ENCODE peak calls at places on chromosome 5, in six cellular contexts. N is sigmoid colon; O is stimulated activated naive CD8-positive, alpha-beta T cell treated with anti-CD3 and anti-CD28 coated beads, Interleukin-15, Interleukin-2, amounts not matched to agents 100 U/mL and 50 U/mL, for 24 hours; U is CD8-positive, alpha-beta memory T cell; E is amniotic stem cell; W is stimulated activated CD4-positive, alpha-beta T cell treated with anti-CD3 and anti-CD28 coated beads, Interleukin-1b, Interleukin-23, amount 100 ng/mL, for 1 hour. S is an unnamed sample.

GRCh38 chr5:64594601-64595518 is 89.0 kb downstream of the RGS7BP start:
- DNase-seq in N (no peak), O (no peak), U (no peak), E (no peak), W (no peak), S (no peak)

GRCh38 chr5:148107608-148108007 is 43.8 kb downstream of the SPINK5 start:
- DNase-seq in N (no peak), O (no peak), U (no peak), E (no peak), W (no peak), S (no peak)

GRCh38 chr5:83011990-83012389 is 65.2 kb downstream of the TMEM167A start:
- DNase-seq in N (no peak), O (no peak), U (no peak), E (no peak), W (no peak), S (no peak)

GRCh38 chr5:72074238-72074637 is 33.0 kb upstream of the MAP1B start:
- DNase-seq in N (no peak), O (no peak), U (no peak), E (no peak), W (no peak), S (no peak)

GRCh38 chr5:117013280-117013877 is 438.8 kb upstream of the SEMA6A start:
- DNase-seq in N (no peak), O (no peak), U (no peak), E (no peak), W (no peak), S (no peak)

GRCh38 chr5:452856-453710 is 10.1 kb downstream of the EXOC3 start:
- DNase-seq in N (peak), O (no peak), U (no peak), E (no peak), W (no peak), S (no peak)

GRCh38 chr5:14057289-14057688 is 85.9 kb upstream of the TRIO start:
- DNase-seq in N (no peak), O (no peak), U (no peak), E (no peak), W (no peak), S (no peak)

GRCh38 chr5:135208555-135209494 is 174.8 kb upstream of the PITX1 start:
- DNase-seq in N (peak), O (no peak), U (no peak), E (peak), W (no peak), S (no peak)

GRCh38 chr5:128799945-128800344 is 165.3 kb upstream of the SLC27A6 start:
- DNase-seq in N (no peak), O (no peak), U (no peak), E (no peak), W (no peak), S (no peak)

GRCh38 chr5:72138943-72139467 is 31.7 kb downstream of the MAP1B start:
- DNase-seq in N (no peak), O (peak), U (no peak), E (peak), W (no peak), S (no peak)

GRCh38 chr5:155027993-155028629 is 14.6 kb downstream of the KIF4B start:
- DNase-seq in N (no peak), O (no peak), U (no peak), E (no peak), W (no peak), S (no peak)

GRCh38 chr5:111135406-111135805 is 43.3 kb downstream of the WDR36 start:
- DNase-seq in N (no peak), O (no peak), U (no peak), E (no peak), W (no peak), S (no peak)

GRCh38 chr5:76180817-76181805 is 97.9 kb downstream of the SV2C start:
- DNase-seq in N (no peak), O (peak), U (no peak), E (no peak), W (no peak), S (no peak)

GRCh38 chr5:163463063-163463435 is 2.6 kb downstream of the HMMR start:
- DNase-seq in N (no peak), O (no peak), U (no peak), E (no peak), W (no peak), S (no peak)

GRCh38 chr5:157564149-157564711 is 11.3 kb downstream of the ADAM19 start:
- DNase-seq in N (no peak), O (no peak), U (no peak), E (no peak), W (no peak), S (no peak)

GRCh38 chr5:40991168-40991980 is 79.8 kb downstream of the MROH2B start:
- DNase-seq in N (peak), O (no peak), U (no peak), E (no peak), W (no peak), S (no peak)

GRCh38 chr5:146766013-146766412 is 112.5 kb downstream of the PPP2R2B start:
- DNase-seq in N (no peak), O (no peak), U (no peak), E (no peak), W (no peak), S (no peak)

GRCh38 chr5:76372320-76373054 is 30.6 kb upstream of the IQGAP2 start:
- DNase-seq in N (no peak), O (no peak), U (no peak), E (peak), W (no peak), S (no peak)